ENCODE peak calls at places on chromosomes 13 and 19, in nine cellular contexts. J is fibroblast of mammary gland, L is heart left ventricle, I is left ventricle myocardium inferior, R is ascending aorta, M is dorsolateral prefrontal cortex, X is body of pancreas, N is IMR-90, B is AG10803. A is an unnamed sample.

GRCh38 chr19:48970923-48971395 is 5.8 kb downstream of the FTL start:
- DNase-seq in M (no peak), I (peak), B (peak), R (peak), X (peak), N (peak), J (peak), L (peak), A (peak)

GRCh38 chr19:53076984-53077383 is 26.2 kb downstream of the ZNF160 start:
- DNase-seq in N (peak), M (peak), R (no peak), L (peak), I (peak), J (peak), X (peak), B (peak), A (peak)

GRCh38 chr13:76878043-76878442 is 8.2 kb downstream of the KCTD12 start:
- DNase-seq in X (no peak), J (no peak), M (no peak), B (no peak), N (no peak), L (no peak), R (no peak), I (no peak), A (no peak)

GRCh38 chr19:56839665-56840451 is 668 bp downstream of the PEG3 start:
- DNase-seq in J (peak), B (peak), N (no peak), I (peak), R (peak), X (peak), M (peak), L (peak), A (peak)

GRCh38 chr13:79225487-79226232 is 180.4 kb downstream of the RBM26 start:
- DNase-seq in M (no peak), I (no peak), B (no peak), L (no peak), X (no peak), R (no peak), N (no peak), J (no peak), A (no peak)

GRCh38 chr19:19997656-19998268 is 41.5 kb downstream of the ZNF682 start:
- DNase-seq in J (peak), X (peak), R (no peak), I (peak), L (no peak), N (no peak), B (no peak), M (no peak), A (peak)

GRCh38 chr13:95156208-95156607 is 145.0 kb downstream of the ABCC4 start:
- DNase-seq in I (no peak), L (no peak), J (peak), M (no peak), X (no peak), B (peak), R (no peak), N (peak), A (no peak)

GRCh38 chr19:5926641-5927438 is 12.8 kb downstream of the CAPS start:
- DNase-seq in B (peak), I (peak), M (no peak), J (peak), L (peak), R (peak), N (no peak), X (no peak), A (peak)

GRCh38 chr19:1575323-1576241 is 7.5 kb upstream of the MEX3D start:
- DNase-seq in J (no peak), M (no peak), R (no peak), X (no peak), N (no peak), L (no peak), B (no peak), I (no peak), A (no peak)

GRCh38 chr13:53126803-53127202 is 98.2 kb downstream of the OLFM4 start:
- DNase-seq in M (no peak), X (no peak), I (peak), N (peak), B (peak), J (peak), L (no peak), R (no peak), A (no peak)

GRCh38 chr19:13483215-13483614 is 23.1 kb downstream of the CACNA1A start:
- DNase-seq in J (no peak), B (no peak), M (no peak), L (no peak), X (no peak), R (no peak), N (no peak), I (no peak), A (no peak)

GRCh38 chr13:26923824-26924605 is 163.4 kb upstream of the GPR12 start:
- DNase-seq in X (no peak), B (peak), N (peak), I (no peak), M (no peak), J (peak), L (peak), R (peak), A (peak)

DNA sequence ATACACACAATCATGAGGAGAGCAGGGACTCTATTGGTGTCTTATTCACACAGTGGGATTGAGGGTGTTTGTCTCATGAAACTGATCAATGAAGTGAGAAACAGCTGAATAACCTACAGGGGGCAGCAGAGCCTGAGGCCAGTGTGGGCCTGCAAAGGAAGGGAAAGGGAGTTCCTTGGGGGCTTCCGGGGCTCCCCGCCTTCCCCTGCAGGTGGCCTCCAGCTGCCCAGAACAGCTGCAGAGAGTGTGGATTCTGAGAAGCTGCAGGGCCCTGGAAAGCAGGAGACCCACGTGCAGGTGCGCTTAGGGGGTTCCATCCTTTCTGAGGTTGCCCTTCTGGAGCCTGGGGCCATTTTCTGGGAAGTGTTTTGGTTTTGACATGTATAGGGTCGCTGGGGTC is 20.1 kb downstream of the ZNF763 start:
- DNase-seq in B (no peak), R (no peak), X (no peak), I (no peak), N (no peak), J (no peak), M (no peak), L (no peak), A (no peak)
- TF ChIP-seq CTCF in B (no peak), R (no peak), X (no peak), I (peak), N (no peak), J (no peak), M (peak), L (no peak), A (no peak)

DNA sequence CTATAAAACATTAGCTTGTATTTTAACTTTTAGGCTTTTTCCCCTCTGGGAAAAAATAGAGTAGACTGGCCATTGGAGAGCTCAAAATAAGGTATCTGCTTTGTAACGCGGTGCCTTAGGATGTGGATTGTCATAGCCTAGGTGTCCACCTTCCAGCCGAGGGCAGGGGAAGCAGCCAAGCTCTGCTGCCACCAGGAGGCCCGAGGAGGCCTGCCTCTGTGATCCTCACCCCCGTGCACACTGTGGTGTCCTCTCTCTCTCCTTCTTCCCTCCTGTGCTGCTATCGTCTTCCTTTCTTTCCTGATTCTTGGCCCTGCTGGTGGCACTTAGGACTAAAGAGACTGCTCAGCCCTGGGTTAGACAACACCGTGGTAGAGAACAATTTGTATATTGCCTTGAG is 11.3 kb downstream of the HNRNPM start:
- DNase-seq in R (no peak), N (no peak), L (no peak), X (no peak), B (no peak), M (no peak), I (no peak), J (no peak), A (no peak)
- TF ChIP-seq CTCF in R (no peak), N (no peak), L (no peak), X (no peak), B (peak), M (no peak), I (peak), J (peak), A (no peak)

GRCh38 chr13:113325779-113326178 is 28.7 kb downstream of the LAMP1 start:
- DNase-seq in B (no peak), N (no peak), J (no peak), M (no peak), L (no peak), X (no peak), I (no peak), R (no peak), A (no peak)
- TF ChIP-seq CTCF in B (no peak), N (no peak), J (no peak), M (no peak), L (no peak), X (no peak), I (no peak), R (no peak), A (no peak)

DNA sequence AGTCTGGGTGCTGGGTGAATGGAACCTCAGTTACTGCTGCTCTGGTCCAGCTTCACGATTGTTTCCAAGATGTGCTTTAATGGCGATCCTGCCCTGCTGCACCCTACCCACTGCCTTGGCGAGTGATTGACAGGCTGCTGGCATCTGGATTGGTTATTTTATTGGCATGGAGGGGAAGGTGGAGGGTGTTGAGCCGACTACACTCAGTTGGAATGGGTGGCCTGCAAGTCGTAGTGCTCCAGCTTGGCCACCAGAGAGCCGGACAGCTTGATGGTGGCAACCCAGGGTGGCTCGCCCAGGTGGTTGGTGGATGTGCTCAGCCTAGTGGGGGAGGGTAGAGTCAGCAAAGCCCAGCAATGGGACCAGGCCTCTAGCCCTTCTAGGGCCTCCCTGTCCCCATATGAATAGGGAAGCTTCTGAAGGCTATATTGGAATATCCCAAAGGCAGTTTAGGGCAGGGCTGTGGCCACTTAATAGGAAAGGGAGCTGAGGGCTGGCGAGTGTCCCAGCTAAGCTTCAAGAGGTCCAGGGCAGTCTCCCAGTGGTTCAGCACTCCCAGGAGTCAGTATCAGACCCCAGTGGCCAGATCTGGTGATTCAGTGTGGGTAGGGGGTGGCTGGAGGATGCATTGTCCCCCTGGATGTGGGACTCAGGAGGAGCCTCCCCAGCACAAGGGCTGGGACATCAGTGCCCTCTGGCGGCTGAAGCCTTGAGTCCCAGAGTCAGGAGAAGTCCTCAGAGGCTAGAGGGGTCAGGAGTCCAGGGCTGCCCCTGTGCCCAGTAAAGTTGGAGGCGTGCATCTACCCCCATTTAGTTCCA is 3.4 kb downstream of the GGN start:
- DNase-seq in M (no peak), I (no peak), J (no peak), X (no peak), R (no peak), B (no peak), L (no peak), N (no peak), A (no peak)
- TF ChIP-seq CTCF in M (peak), I (no peak), J (peak), X (no peak), R (no peak), B (peak), L (no peak), N (peak), A (no peak)

GRCh38 chr19:3451451-3451866 is 28.9 kb downstream of the SMIM24 start:
- DNase-seq in J (no peak), N (no peak), X (no peak), I (no peak), L (no peak), R (no peak), B (no peak), M (no peak), A (no peak)

GRCh38 chr19:3452456-3453068 is 27.8 kb downstream of the SMIM24 start:
- DNase-seq in X (no peak), N (no peak), R (no peak), J (no peak), L (no peak), B (no peak), M (no peak), I (no peak), A (no peak)

GRCh38 chr19:3444695-3445234 is 35.6 kb downstream of the SMIM24 start:
- DNase-seq in B (no peak), N (no peak), I (no peak), R (no peak), X (no peak), J (no peak), L (no peak), M (no peak), A (no peak)

GRCh38 chr19:3450796-3451411 is 29.4 kb downstream of the SMIM24 start:
- DNase-seq in M (no peak), X (no peak), L (peak), R (peak), N (peak), B (peak), I (peak), J (peak), A (no peak)

DNA sequence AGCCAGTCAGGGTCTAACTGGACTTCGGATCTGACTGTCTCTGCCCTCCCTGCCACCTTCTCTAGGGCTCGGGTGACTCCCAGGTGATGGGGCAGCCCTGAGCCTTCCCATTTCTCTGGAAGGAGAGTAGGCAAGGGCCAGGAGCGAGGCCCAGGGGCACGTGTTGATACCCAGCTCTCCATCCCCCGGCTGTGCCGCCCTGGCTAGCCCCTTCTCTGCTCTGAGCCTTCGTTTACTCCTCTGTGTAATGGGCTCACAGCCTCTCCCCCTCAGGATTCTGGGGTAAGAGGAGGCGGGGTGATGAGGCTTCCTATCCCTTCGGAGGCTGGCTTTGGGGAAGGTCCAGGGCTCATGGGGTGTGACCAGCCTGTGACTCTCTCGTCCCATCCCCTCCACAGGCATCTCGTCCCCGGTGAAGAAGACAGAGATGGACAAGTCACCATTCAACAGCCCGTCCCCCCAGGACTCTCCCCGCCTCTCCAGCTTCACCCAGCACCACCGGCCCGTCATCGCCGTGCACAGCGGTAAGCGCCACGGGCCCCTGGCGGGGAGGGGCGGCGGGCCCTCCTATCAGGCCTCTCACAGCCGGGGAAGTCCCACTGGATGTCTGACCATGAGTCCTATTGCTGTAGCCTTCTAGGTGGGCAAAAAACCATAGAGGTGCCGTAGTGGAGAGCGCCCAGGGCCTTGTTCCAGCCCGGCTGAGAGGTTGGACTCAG is 31.6 kb downstream of the SMIM24 start:
- DNase-seq in L (no peak), B (no peak), J (no peak), N (no peak), X (no peak), R (no peak), M (no peak), I (no peak), A (no peak)
- TF ChIP-seq CTCF in L (no peak), B (no peak), J (no peak), N (no peak), X (no peak), R (no peak), M (no peak), I (no peak), A (no peak)

DNA sequence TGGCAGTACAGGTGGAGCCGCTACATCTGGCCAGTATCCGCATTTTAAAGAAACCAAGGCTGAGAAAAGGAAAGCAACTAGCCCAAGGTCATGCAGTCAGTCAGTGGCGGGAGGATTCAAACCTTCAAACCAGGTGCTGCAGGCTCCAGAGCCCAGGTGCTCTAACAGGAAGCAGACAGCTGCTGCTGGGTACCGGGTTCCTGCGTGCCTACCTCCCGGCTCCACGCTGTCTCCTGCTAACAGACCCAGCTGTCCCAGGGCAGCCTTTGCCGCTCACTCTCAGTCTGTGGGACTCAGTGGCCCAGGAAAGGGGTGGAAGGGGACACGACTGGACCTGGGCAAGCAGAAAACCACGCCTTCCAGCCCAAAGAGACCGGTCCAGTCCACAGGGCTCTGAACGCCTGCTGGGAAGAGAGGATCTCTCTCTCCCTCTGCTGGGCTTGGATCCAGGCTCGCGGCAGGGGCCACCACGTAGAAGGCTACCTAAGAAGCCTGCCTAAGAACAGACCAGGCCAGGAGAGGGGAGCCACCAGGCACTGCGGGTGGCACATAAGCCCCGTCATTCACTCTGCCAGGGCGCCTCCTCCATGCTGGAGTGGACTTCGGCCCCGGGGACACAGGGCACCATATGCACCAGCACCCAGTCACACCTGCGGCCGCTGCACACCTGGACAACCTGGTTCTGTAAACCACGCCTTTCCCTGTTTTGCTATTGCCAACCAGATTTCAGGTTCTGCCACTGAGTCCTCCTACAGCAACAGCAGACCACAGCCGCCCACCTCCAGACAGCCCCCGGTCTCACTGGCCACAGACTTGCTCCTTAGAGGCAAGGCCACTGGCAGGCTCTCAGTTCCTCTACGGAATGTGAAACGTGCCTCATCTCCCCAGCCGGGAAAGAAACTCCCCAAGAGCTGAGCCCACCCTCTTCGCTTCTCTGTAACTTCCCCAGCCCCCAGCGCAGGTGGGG is 4.6 kb downstream of the DAPK3 start:
- DNase-seq in J (no peak), I (no peak), R (no peak), M (no peak), B (no peak), N (no peak), X (peak), L (no peak), A (no peak)
- TF ChIP-seq CTCF in J (no peak), I (peak), R (no peak), M (no peak), B (no peak), N (no peak), X (no peak), L (no peak), A (no peak)

GRCh38 chr19:310781-311496 is 19.7 kb upstream of the PLPP2 start:
- DNase-seq in N (no peak), J (no peak), I (no peak), L (no peak), X (no peak), B (no peak), R (no peak), M (peak), A (peak)
- TF ChIP-seq CTCF in N (no peak), J (no peak), I (no peak), L (no peak), X (no peak), B (no peak), R (no peak), M (no peak), A (no peak)

GRCh38 chr13:98856983-98857382 is 104.5 kb upstream of the SLC15A1 start:
- DNase-seq in R (no peak), B (peak), M (peak), J (no peak), L (no peak), I (no peak), N (no peak), X (no peak), A (no peak)

GRCh38 chr13:98858206-98858605 is 105.7 kb upstream of the SLC15A1 start:
- DNase-seq in M (no peak), B (no peak), X (no peak), R (no peak), I (no peak), J (no peak), N (no peak), L (no peak), A (no peak)

DNA sequence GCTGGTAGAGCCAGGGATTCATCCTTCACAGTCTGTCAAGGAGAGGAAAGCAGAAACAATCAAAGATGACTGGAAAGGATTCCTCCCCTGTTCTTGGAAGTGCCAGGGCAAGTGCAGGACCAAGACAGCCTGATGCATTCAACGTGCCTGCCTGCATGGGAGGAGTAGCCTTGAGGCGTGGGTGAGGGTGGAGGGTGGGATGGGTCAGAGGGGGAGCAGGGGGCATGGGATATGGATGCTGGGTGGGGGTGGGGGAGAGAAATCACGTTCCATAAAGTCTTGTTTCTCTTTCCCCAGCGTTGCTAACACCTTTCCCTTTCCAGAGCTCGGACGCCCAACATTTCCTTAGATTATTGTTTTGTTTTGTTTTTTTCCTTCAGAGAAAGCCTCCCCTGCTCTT is 108.0 kb upstream of the SLC15A1 start:
- DNase-seq in I (no peak), B (no peak), L (no peak), N (no peak), J (no peak), R (no peak), X (no peak), M (no peak), A (no peak)
- TF ChIP-seq CTCF in I (no peak), B (no peak), L (no peak), N (no peak), J (no peak), R (no peak), X (no peak), M (no peak), A (no peak)

DNA sequence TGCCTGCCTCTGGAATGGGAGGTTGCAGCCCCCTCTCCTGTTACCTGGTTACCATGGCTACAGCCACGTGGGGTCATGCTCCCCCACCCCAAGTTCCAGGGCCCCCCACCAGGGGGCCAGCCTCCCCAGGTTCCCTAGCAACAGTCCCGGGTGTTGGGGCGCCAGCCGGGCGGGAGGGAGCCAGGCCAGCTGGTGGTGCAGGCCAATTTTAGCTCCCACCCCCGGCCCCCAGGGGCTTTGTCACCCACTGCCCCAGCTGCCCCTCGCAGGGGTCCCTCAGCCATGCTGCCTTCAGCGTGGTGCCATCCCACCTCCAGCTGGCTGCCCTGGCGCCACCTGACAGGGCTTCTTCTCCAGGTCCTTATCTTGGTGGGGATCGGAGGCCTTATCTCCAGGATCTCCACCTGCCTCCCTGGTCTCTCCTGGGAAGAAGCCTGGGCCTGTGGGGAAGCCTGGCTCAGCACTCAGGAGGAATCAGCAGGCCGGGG is 3.0 kb downstream of the MARK4 start:
- DNase-seq in R (no peak), B (no peak), X (peak), N (no peak), J (no peak), I (no peak), M (no peak), L (no peak), A (no peak)
- TF ChIP-seq CTCF in R (no peak), B (peak), X (no peak), N (peak), J (peak), I (peak), M (no peak), L (no peak), A (no peak)

A was measured in heart right ventricle.